ENCODE peak calls at places on chromosome 1, in seven cellular contexts. U is HCT116, Q is left ventricle myocardium inferior, P is tibial nerve, N is IMR-90, R is Panc1, Z is neural progenitor cell. H is an unnamed sample. For H3K4me1, the result is how much of the 10 kb centered on the place peaks cover.

GRCh38 chr1:93623875-93624274 is 57.8 kb downstream of the BCAR3 start:
- DNase-seq in U (no peak), Q (no peak), P (no peak), N (peak), R (no peak), Z (no peak), H (peak)

GRCh38 chr1:214991691-214992315 is 90.7 kb upstream of the KCNK2 start:
- DNase-seq in U (no peak), Q (no peak), P (no peak), N (no peak), R (no peak), Z (no peak), H (no peak)

GRCh38 chr1:93500275-93500674 is 52.4 kb downstream of the FNBP1L start:
- DNase-seq in U (no peak), Q (no peak), P (no peak), N (no peak), R (no peak), Z (no peak), H (no peak)

GRCh38 chr1:40691538-40692428 is at the start of gene NFYC:
- DNase-seq in U (peak), Q (peak), P (peak), N (peak), R (peak), Z (peak), H (peak)

GRCh38 chr1:204255966-204256365 is 42.2 kb upstream of the GOLT1A start:
- DNase-seq in U (no peak), Q (no peak), P (no peak), N (peak), R (no peak), Z (no peak), H (no peak)

GRCh38 chr1:153357853-153358690 is at the start of gene S100A9:
- DNase-seq in U (no peak), Q (no peak), P (no peak), N (no peak), R (no peak), Z (no peak), H (no peak)

GRCh38 chr1:88519156-88519555 is 164.9 kb upstream of the PKN2 start:
- DNase-seq in U (no peak), Q (no peak), P (no peak), N (peak), R (no peak), Z (peak), H (no peak)

GRCh38 chr1:148264374-148265276 is 112.5 kb upstream of the NBPF11 start:
- DNase-seq in U (peak), Q (no peak), P (no peak), N (peak), R (peak), Z (peak), H (peak)

GRCh38 chr1:247165674-247166073 is 6.1 kb downstream of the ZNF124 start:
- DNase-seq in U (no peak), Q (no peak), P (no peak), N (no peak), R (no peak), Z (no peak), H (no peak)

GRCh38 chr1:223109581-223110026 is 33.4 kb downstream of the TLR5 start:
- DNase-seq in U (no peak), Q (no peak), P (no peak), N (no peak), R (no peak), Z (no peak), H (no peak)

GRCh38 chr1:90833497-90834087 is 116.5 kb upstream of the BARHL2 start:
- DNase-seq in U (no peak), Q (no peak), P (no peak), N (no peak), R (no peak), Z (peak), H (no peak)
- H3K4me1 ChIP-seq in U (under half), Q (under half), P (under half), N (under half), R (under half), Z (under half), H (under half)

GRCh38 chr1:182087304-182087703 is 25.8 kb upstream of the ZNF648 start:
- DNase-seq in U (no peak), Q (no peak), P (no peak), N (no peak), R (no peak), Z (no peak), H (no peak)
- H3K27ac ChIP-seq in U (no peak), Q (no peak), P (no peak), N (no peak), R (no peak), Z (no peak), H (peak)

GRCh38 chr1:156086256-156086662 is 4.0 kb upstream of the MEX3A start:
- DNase-seq in U (no peak), Q (peak), P (no peak), N (peak), R (no peak), Z (peak), H (no peak)
- H3K4me1 ChIP-seq in U (under half), Q (half or more), P (under half), N (under half), R (under half), Z (under half), H (under half)

GRCh38 chr1:5390497-5390896 is 601.7 kb downstream of the NPHP4 start:
- DNase-seq in U (no peak), Q (no peak), P (no peak), N (no peak), R (no peak), Z (no peak), H (no peak)

GRCh38 chr1:5393591-5393990 is 598.6 kb downstream of the NPHP4 start:
- DNase-seq in U (no peak), Q (no peak), P (no peak), N (no peak), R (no peak), Z (no peak), H (no peak)

GRCh38 chr1:5391725-5392124 is 600.5 kb downstream of the NPHP4 start:
- DNase-seq in U (no peak), Q (no peak), P (no peak), N (no peak), R (no peak), Z (no peak), H (no peak)

GRCh38 chr1:5393146-5393545 is 599.1 kb downstream of the NPHP4 start:
- DNase-seq in U (no peak), Q (no peak), P (no peak), N (no peak), R (no peak), Z (no peak), H (no peak)

DNA sequence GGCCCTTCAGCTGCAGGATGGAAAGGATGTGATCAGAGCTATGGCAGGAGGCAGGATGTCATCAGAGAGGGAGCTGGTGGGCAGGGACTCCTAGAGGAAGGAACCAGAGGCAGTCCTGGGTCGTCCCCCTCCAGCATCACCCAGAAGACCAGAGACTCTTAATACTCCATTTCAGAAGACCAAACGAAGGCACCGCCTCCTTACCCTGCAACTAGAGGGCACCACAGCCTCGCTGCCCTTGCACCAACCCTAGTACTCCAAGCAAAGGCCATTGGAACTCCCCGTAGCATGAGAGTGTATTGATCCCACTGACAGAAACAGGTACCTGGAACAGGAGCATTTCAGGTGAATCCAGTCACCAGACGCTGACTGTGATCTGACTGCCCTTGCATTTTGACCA is 598.1 kb downstream of the NPHP4 start:
- DNase-seq in U (no peak), Q (no peak), P (no peak), N (no peak), R (no peak), Z (no peak), H (no peak)
- H3K27ac ChIP-seq in U (no peak), Q (no peak), P (no peak), N (no peak), R (no peak), Z (no peak), H (no peak)

DNA sequence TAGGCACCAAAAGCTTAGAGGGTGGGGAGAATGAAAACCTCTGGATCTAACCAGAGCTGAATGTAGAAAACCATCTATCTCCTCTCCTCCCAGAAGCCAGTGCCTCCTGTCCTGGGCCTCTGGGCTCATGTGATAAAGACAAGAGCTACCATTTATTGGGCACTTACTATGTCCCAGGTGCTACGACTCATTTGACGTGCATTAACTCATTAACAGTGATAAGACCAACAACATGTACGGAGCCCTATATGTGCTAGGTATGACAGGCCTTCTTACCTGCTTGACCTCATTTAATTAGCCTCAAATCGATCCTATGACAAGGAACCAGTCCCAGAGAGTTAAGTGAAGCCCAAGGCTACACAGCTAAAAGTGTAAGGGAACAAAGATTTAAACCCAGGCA is 19.7 kb downstream of the CAPZB start:
- DNase-seq in U (no peak), Q (no peak), P (no peak), N (no peak), R (no peak), Z (no peak), H (no peak)
- H3K4me1 ChIP-seq in U (under half), Q (half or more), P (under half), N (under half), R (half or more), Z (half or more), H (under half)